ENCODE peak calls at places on chromosomes 16 and 17, in five cellular contexts. One of them, this sample, is unnamed.

GRCh38 chr17:5672815-5673430 is 88.6 kb upstream of the NLRP1 start:
- DNase-seq in CD8-positive, alpha-beta T cell: no peak
- DNase-seq in astrocyte of the spinal cord: no peak
- DNase-seq in body of pancreas: no peak
- DNase-seq in neural progenitor cell: no peak
- DNase-seq in this sample: no peak

GRCh38 chr16:46826618-46827017 is 4.4 kb downstream of the C16orf87 start:
- DNase-seq in neural progenitor cell: no peak
- DNase-seq in CD8-positive, alpha-beta T cell: no peak
- DNase-seq in body of pancreas: no peak
- DNase-seq in astrocyte of the spinal cord: no peak
- DNase-seq in this sample: peak

GRCh38 chr17:20074001-20074400 is 64.8 kb downstream of the SPECC1 start:
- DNase-seq in neural progenitor cell: no peak
- DNase-seq in astrocyte of the spinal cord: no peak
- DNase-seq in CD8-positive, alpha-beta T cell: no peak
- DNase-seq in body of pancreas: no peak
- DNase-seq in this sample: no peak

GRCh38 chr17:82177276-82177675 is 35.4 kb downstream of the CCDC57 start:
- DNase-seq in body of pancreas: no peak
- DNase-seq in CD8-positive, alpha-beta T cell: no peak
- DNase-seq in astrocyte of the spinal cord: no peak
- DNase-seq in neural progenitor cell: no peak
- DNase-seq in this sample: no peak

GRCh38 chr16:58035356-58036170 is 10.0 kb downstream of the MMP15 start:
- DNase-seq in body of pancreas: no peak
- DNase-seq in CD8-positive, alpha-beta T cell: no peak
- DNase-seq in neural progenitor cell: no peak
- DNase-seq in astrocyte of the spinal cord: no peak
- DNase-seq in this sample: no peak

GRCh38 chr17:3556239-3556904 is 1.2 kb downstream of the TRPV3 start:
- DNase-seq in astrocyte of the spinal cord: no peak
- DNase-seq in body of pancreas: no peak
- DNase-seq in CD8-positive, alpha-beta T cell: no peak
- DNase-seq in neural progenitor cell: no peak
- DNase-seq in this sample: no peak

GRCh38 chr16:83530293-83530692 is 277.5 kb upstream of the HSBP1 start:
- DNase-seq in astrocyte of the spinal cord: no peak
- DNase-seq in CD8-positive, alpha-beta T cell: no peak
- DNase-seq in body of pancreas: no peak
- DNase-seq in neural progenitor cell: no peak
- DNase-seq in this sample: no peak

GRCh38 chr16:31877876-31878642 is 4.5 kb downstream of the ZNF267 start:
- DNase-seq in CD8-positive, alpha-beta T cell: no peak
- DNase-seq in astrocyte of the spinal cord: no peak
- DNase-seq in body of pancreas: no peak
- DNase-seq in neural progenitor cell: no peak
- DNase-seq in this sample: no peak

GRCh38 chr16:75273054-75273925 is 21.9 kb upstream of the BCAR1 start:
- DNase-seq in CD8-positive, alpha-beta T cell: no peak
- DNase-seq in neural progenitor cell: no peak
- DNase-seq in body of pancreas: no peak
- DNase-seq in astrocyte of the spinal cord: peak
- DNase-seq in this sample: no peak

GRCh38 chr17:68399638-68400403 is 57.5 kb downstream of the WIPI1 start:
- DNase-seq in CD8-positive, alpha-beta T cell: no peak
- DNase-seq in astrocyte of the spinal cord: peak
- DNase-seq in neural progenitor cell: no peak
- DNase-seq in body of pancreas: no peak
- DNase-seq in this sample: peak

GRCh38 chr16:31395647-31396046 is 2.5 kb downstream of the ITGAD start:
- DNase-seq in astrocyte of the spinal cord: no peak
- DNase-seq in CD8-positive, alpha-beta T cell: no peak
- DNase-seq in body of pancreas: no peak
- DNase-seq in neural progenitor cell: no peak
- DNase-seq in this sample: no peak

GRCh38 chr17:50439008-50439407 is 13.0 kb downstream of the ACSF2 start:
- DNase-seq in CD8-positive, alpha-beta T cell: no peak
- DNase-seq in neural progenitor cell: no peak
- DNase-seq in astrocyte of the spinal cord: no peak
- DNase-seq in body of pancreas: no peak
- DNase-seq in this sample: no peak

GRCh38 chr17:79919164-79919585 is 79.9 kb upstream of the CBX4 start:
- DNase-seq in neural progenitor cell: no peak
- DNase-seq in body of pancreas: peak
- DNase-seq in CD8-positive, alpha-beta T cell: no peak
- DNase-seq in astrocyte of the spinal cord: peak
- DNase-seq in this sample: no peak

GRCh38 chr17:36761203-36761945 is 160.0 kb downstream of the MRM1 start:
- DNase-seq in body of pancreas: no peak
- DNase-seq in neural progenitor cell: peak
- DNase-seq in astrocyte of the spinal cord: no peak
- DNase-seq in CD8-positive, alpha-beta T cell: no peak
- DNase-seq in this sample: no peak

GRCh38 chr16:85463228-85463611 is 149.9 kb upstream of the GSE1 start:
- DNase-seq in body of pancreas: no peak
- DNase-seq in CD8-positive, alpha-beta T cell: no peak
- DNase-seq in astrocyte of the spinal cord: no peak
- DNase-seq in neural progenitor cell: no peak
- DNase-seq in this sample: no peak

GRCh38 chr16:1357906-1358566 is 6.3 kb downstream of the GNPTG start:
- DNase-seq in body of pancreas: no peak
- DNase-seq in astrocyte of the spinal cord: no peak
- DNase-seq in CD8-positive, alpha-beta T cell: no peak
- DNase-seq in neural progenitor cell: no peak
- DNase-seq in this sample: no peak

GRCh38 chr17:77733576-77734296 is 224.8 kb upstream of the TNRC6C start:
- DNase-seq in astrocyte of the spinal cord: no peak
- DNase-seq in neural progenitor cell: no peak
- DNase-seq in body of pancreas: no peak
- DNase-seq in CD8-positive, alpha-beta T cell: no peak
- DNase-seq in this sample: no peak
- H3K4me3 ChIP-seq in astrocyte of the spinal cord: no peak
- H3K4me3 ChIP-seq in neural progenitor cell: no peak
- H3K4me3 ChIP-seq in body of pancreas: no peak
- H3K4me3 ChIP-seq in CD8-positive, alpha-beta T cell: no peak
- H3K4me3 ChIP-seq in this sample: no peak

DNA sequence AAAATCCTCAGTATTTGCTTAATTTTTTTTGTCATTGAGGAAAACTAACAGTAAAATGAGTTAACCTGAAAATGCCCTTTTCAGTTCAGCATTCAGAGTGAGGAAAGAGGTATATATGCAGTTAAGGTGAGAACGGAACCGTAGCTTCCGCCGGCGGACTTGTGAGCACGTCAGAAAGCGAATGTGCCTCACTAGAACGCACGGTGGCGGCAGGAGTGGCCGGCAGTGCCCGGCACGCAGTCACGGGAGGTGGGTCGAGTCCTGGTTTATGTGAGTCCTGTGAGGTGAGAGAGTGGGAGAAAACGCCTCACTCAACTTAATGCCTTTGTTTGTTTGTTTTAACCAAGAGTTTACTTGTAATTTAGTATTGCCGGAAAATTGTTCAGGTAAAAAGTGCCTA is 6.1 kb downstream of the SEC14L1 start:
- DNase-seq in neural progenitor cell: no peak
- DNase-seq in astrocyte of the spinal cord: no peak
- DNase-seq in body of pancreas: peak
- DNase-seq in CD8-positive, alpha-beta T cell: no peak
- DNase-seq in this sample: no peak
- TF ChIP-seq CTCF in neural progenitor cell: no peak
- TF ChIP-seq CTCF in astrocyte of the spinal cord: no peak
- TF ChIP-seq CTCF in body of pancreas: no peak
- TF ChIP-seq CTCF in CD8-positive, alpha-beta T cell: no peak
- TF ChIP-seq CTCF in this sample: no peak

GRCh38 chr16:8590161-8590688 is at the start of gene TMEM114:
- DNase-seq in neural progenitor cell: peak
- DNase-seq in CD8-positive, alpha-beta T cell: no peak
- DNase-seq in astrocyte of the spinal cord: no peak
- DNase-seq in body of pancreas: no peak
- DNase-seq in this sample: no peak
- H3K4me3 ChIP-seq in neural progenitor cell: peak
- H3K4me3 ChIP-seq in CD8-positive, alpha-beta T cell: no peak
- H3K4me3 ChIP-seq in astrocyte of the spinal cord: no peak
- H3K4me3 ChIP-seq in body of pancreas: no peak
- H3K4me3 ChIP-seq in this sample: peak

DNA sequence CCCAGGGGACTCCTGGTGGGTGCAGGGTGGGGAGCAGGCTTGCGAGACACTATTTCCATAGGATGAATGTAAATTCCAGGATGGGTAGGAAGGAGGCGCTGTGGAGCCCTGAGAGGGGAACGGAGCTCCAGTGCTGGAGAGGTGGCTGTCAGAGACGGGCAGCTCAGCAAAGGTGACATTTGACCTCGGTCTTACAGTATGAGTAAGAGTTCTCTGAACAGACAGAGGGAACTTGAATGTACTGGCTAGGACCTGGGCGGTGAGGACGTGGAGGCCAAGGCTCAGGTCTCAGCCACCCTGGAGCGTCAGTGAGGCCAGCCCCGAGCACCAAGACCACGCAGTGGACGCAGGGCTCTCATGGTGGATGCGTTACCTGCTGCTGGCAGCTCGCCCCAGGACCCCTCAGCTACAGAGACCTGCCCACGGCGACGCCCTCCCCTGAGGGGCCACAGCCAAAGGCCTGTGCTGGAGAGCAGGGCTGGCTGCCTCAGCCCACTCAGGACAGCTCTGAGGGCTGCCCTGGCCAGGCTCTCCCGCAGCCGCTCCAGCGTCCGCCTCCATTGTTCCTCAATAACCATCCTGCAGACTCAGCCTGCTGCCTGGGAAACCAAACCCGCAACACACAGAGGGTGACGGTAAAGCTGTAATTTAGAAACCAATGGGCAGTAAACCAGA is 65.9 kb upstream of the TNRC6C start:
- DNase-seq in astrocyte of the spinal cord: no peak
- DNase-seq in CD8-positive, alpha-beta T cell: no peak
- DNase-seq in body of pancreas: no peak
- DNase-seq in neural progenitor cell: peak
- DNase-seq in this sample: no peak
- TF ChIP-seq CTCF in astrocyte of the spinal cord: peak
- TF ChIP-seq CTCF in CD8-positive, alpha-beta T cell: no peak
- TF ChIP-seq CTCF in body of pancreas: no peak
- TF ChIP-seq CTCF in neural progenitor cell: peak
- TF ChIP-seq CTCF in this sample: peak

DNA sequence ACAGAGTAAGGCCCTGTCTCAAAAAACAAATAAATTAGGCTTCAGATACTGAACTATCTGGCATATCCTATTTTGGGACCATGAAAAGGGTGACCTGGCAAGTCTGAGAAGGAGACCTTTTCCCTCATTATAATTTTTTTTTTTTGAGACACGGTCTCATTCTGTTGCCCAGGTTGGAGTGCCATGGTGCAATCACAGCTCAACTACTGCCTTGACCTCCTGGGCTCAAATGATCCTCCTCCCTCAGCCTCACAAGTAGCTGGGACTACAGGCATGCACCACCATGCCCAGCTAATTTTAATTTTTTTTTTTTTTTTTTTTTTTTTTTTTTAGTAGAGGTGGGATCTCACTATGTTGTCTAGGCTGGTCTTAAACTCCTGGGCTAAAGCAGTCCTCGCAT is 37.3 kb downstream of the PLCG2 start:
- DNase-seq in body of pancreas: no peak
- DNase-seq in CD8-positive, alpha-beta T cell: no peak
- DNase-seq in neural progenitor cell: no peak
- DNase-seq in astrocyte of the spinal cord: no peak
- DNase-seq in this sample: no peak
- H3K4me3 ChIP-seq in body of pancreas: no peak
- H3K4me3 ChIP-seq in CD8-positive, alpha-beta T cell: no peak
- H3K4me3 ChIP-seq in neural progenitor cell: no peak
- H3K4me3 ChIP-seq in astrocyte of the spinal cord: no peak
- H3K4me3 ChIP-seq in this sample: no peak

GRCh38 chr16:19114359-19115147 is 789 bp downstream of the ITPRIPL2 start:
- DNase-seq in astrocyte of the spinal cord: peak
- DNase-seq in CD8-positive, alpha-beta T cell: no peak
- DNase-seq in neural progenitor cell: peak
- DNase-seq in body of pancreas: peak
- DNase-seq in this sample: peak

GRCh38 chr16:19116711-19117449 is 3.1 kb downstream of the ITPRIPL2 start:
- DNase-seq in body of pancreas: no peak
- DNase-seq in CD8-positive, alpha-beta T cell: no peak
- DNase-seq in neural progenitor cell: no peak
- DNase-seq in astrocyte of the spinal cord: no peak
- DNase-seq in this sample: peak

GRCh38 chr16:19118938-19119431 is 5.2 kb downstream of the ITPRIPL2 start:
- DNase-seq in body of pancreas: peak
- DNase-seq in neural progenitor cell: no peak
- DNase-seq in CD8-positive, alpha-beta T cell: no peak
- DNase-seq in astrocyte of the spinal cord: peak
- DNase-seq in this sample: peak

GRCh38 chr16:19113577-19114358 is at the start of gene ITPRIPL2:
- DNase-seq in neural progenitor cell: peak
- DNase-seq in astrocyte of the spinal cord: peak
- DNase-seq in body of pancreas: peak
- DNase-seq in CD8-positive, alpha-beta T cell: no peak
- DNase-seq in this sample: peak

DNA sequence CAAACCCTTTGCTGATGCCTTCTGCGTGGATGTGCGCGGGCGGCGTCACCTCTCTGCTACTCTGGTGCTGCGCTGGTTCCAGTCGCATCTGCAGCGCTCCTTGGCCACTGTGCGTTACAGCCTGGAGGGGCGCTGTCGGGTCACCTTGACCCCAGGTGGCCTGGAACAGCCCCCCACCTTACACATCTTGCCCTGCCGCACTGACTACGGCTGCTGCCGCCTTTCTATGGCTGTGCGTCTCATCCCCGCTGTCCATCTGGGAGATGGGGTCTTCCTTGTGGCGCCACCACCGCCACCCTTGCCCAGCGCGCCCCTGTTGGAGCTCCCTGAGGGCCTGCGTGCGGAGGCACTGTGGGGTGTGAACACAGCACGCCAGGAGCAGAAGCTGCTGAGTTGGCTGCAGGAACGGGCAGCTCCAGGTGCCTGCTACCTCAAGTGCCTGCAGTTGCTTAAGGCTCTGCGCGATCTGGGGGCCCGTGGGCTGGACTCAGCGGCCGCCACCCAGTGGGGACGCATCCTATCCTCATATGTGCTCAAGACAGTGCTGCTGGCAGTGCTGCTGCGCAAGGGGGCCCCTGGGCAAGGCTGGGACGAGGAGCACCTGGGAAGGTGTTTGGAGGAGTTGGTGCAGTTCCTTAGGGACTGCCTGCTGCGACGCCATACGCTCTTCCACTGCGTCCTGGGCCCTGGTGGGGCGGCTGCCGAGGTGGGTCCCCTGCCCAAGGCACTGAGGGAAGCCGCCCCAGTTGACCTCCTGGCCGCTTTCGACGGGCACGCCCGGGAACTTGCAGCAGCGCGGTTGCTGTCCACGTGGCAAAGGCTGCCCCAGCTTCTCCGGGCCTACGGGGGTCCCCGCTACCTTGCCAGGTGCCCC is 1.6 kb downstream of the ITPRIPL2 start:
- DNase-seq in body of pancreas: peak
- DNase-seq in neural progenitor cell: no peak
- DNase-seq in astrocyte of the spinal cord: no peak
- DNase-seq in CD8-positive, alpha-beta T cell: no peak
- DNase-seq in this sample: no peak
- TF ChIP-seq CTCF in body of pancreas: no peak
- TF ChIP-seq CTCF in neural progenitor cell: no peak
- TF ChIP-seq CTCF in astrocyte of the spinal cord: peak
- TF ChIP-seq CTCF in CD8-positive, alpha-beta T cell: no peak
- TF ChIP-seq CTCF in this sample: peak

GRCh38 chr17:42136654-42137051 is 14.0 kb downstream of the HSPB9 start:
- DNase-seq in CD8-positive, alpha-beta T cell: no peak
- DNase-seq in astrocyte of the spinal cord: no peak
- DNase-seq in neural progenitor cell: no peak
- DNase-seq in body of pancreas: no peak
- DNase-seq in this sample: no peak
- H3K4me3 ChIP-seq in CD8-positive, alpha-beta T cell: no peak
- H3K4me3 ChIP-seq in astrocyte of the spinal cord: no peak
- H3K4me3 ChIP-seq in neural progenitor cell: no peak
- H3K4me3 ChIP-seq in body of pancreas: no peak
- H3K4me3 ChIP-seq in this sample: no peak

GRCh38 chr17:76370261-76370993 is 14.0 kb upstream of the SPHK1 start:
- DNase-seq in astrocyte of the spinal cord: peak
- DNase-seq in neural progenitor cell: no peak
- DNase-seq in CD8-positive, alpha-beta T cell: no peak
- DNase-seq in body of pancreas: peak
- DNase-seq in this sample: peak
- TF ChIP-seq CTCF in astrocyte of the spinal cord: peak
- TF ChIP-seq CTCF in neural progenitor cell: peak
- TF ChIP-seq CTCF in CD8-positive, alpha-beta T cell: no peak
- TF ChIP-seq CTCF in body of pancreas: no peak
- TF ChIP-seq CTCF in this sample: peak

This sample was measured in choroid plexus epithelial cell.